ENCODE peak calls at places on chromosomes 11 and 22, in ten cellular contexts. R is SK-N-SH, B is A549, D is esophagus muscularis mucosa, X is ovary, A is tibial nerve, S is H1, M is stomach, N is K562, E is transverse colon. I is an unnamed sample.

GRCh38 chr11:7579226-7579825 is 65.5 kb downstream of the PPFIBP2 start:
- DNase-seq in R (no peak), B (no peak), D (no peak), X (no peak), A (no peak), S (no peak), M (no peak), N (no peak), E (no peak), I (no peak)

GRCh38 chr11:68380786-68381622 is 68.6 kb downstream of the LRP5 start:
- DNase-seq in R (no peak), B (peak; percentile 35), D (no peak), X (no peak), A (no peak), S (no peak), M (no peak), N (no peak), E (no peak), I (no peak)

GRCh38 chr11:68632802-68633201 is 51.5 kb upstream of the GAL start:
- DNase-seq in R (peak; percentile 58), B (peak; percentile 51), D (no peak), X (no peak), A (no peak), S (peak; percentile 68), M (peak; percentile 66), N (peak; percentile 64), E (peak; percentile 64), I (no peak)

GRCh38 chr11:109708184-109708583 is 286.2 kb downstream of the C11orf87 start:
- DNase-seq in R (no peak), B (no peak), D (no peak), X (no peak), A (no peak), S (no peak), M (no peak), N (no peak), E (no peak), I (no peak)

GRCh38 chr11:59556883-59557205 is 45.5 kb downstream of the OR4D9 start:
- DNase-seq in R (peak; percentile 20), B (no peak), D (no peak), X (no peak), A (no peak), S (no peak), M (no peak), N (no peak), E (no peak), I (no peak)

GRCh38 chr11:122451911-122452310 is 203.6 kb upstream of the UBASH3B start:
- DNase-seq in R (no peak), B (no peak), D (no peak), X (no peak), A (no peak), S (no peak), M (no peak), N (no peak), E (no peak), I (no peak)

GRCh38 chr11:69453151-69453550 is 28.3 kb upstream of the LINC01488 start:
- DNase-seq in R (no peak), B (no peak), D (no peak), X (no peak), A (no peak), S (no peak), M (no peak), N (no peak), E (no peak), I (no peak)

GRCh38 chr11:34784318-34784841 is 131.8 kb downstream of the APIP start:
- DNase-seq in R (no peak), B (no peak), D (no peak), X (no peak), A (no peak), S (no peak), M (no peak), N (no peak), E (no peak), I (no peak)

GRCh38 chr11:130874396-130874795 is 41.9 kb downstream of the SNX19 start:
- DNase-seq in R (no peak), B (no peak), D (no peak), X (no peak), A (no peak), S (no peak), M (no peak), N (no peak), E (no peak), I (no peak)

GRCh38 chr11:7512525-7513209 is 1.1 kb upstream of the PPFIBP2 start:
- DNase-seq in R (no peak), B (no peak), D (peak; percentile 97), X (peak; percentile 73), A (peak; percentile 73), S (no peak), M (peak; percentile 79), N (peak; percentile 15), E (peak; percentile 80), I (peak; percentile 91)

GRCh38 chr11:6240139-6240538 is 1.2 kb downstream of the CNGA4 start:
- DNase-seq in R (no peak), B (no peak), D (no peak), X (no peak), A (no peak), S (no peak), M (no peak), N (no peak), E (no peak), I (no peak)

GRCh38 chr11:69027704-69028372 is 14.8 kb upstream of the MRGPRF start:
- DNase-seq in R (no peak), B (no peak), D (no peak), X (no peak), A (no peak), S (no peak), M (no peak), N (no peak), E (no peak), I (no peak)

GRCh38 chr11:94740975-94741707 is 27.0 kb upstream of the AMOTL1 start:
- DNase-seq in R (peak; percentile 82), B (peak; percentile 84), D (no peak), X (peak; percentile 54), A (peak; percentile 33), S (peak; percentile 62), M (no peak), N (peak; percentile 62), E (no peak), I (no peak)

GRCh38 chr22:39151329-39151975 is 1.0 kb downstream of the CBX7 start:
- DNase-seq in R (no peak), B (no peak), D (no peak), X (peak; percentile 56), A (no peak), S (no peak), M (no peak), N (no peak), E (no peak), I (peak; percentile 67)

GRCh38 chr11:73753938-73754337 is 6.9 kb downstream of the RAB6A start:
- DNase-seq in R (no peak), B (no peak), D (no peak), X (no peak), A (no peak), S (no peak), M (no peak), N (no peak), E (no peak), I (no peak)

GRCh38 chr11:116958246-116958645 is 120.8 kb upstream of the APOA1 start:
- DNase-seq in R (no peak), B (no peak), D (no peak), X (no peak), A (no peak), S (no peak), M (no peak), N (peak; percentile 25), E (no peak), I (no peak)
- H3K27ac ChIP-seq in R (no peak overlapping the region), B (no peak overlapping the region), D (no peak overlapping the region), X (no peak overlapping the region), A (peak overlapping the region; percentile 26), S (no peak overlapping the region), M (no peak overlapping the region), N (no peak overlapping the region), E (no peak overlapping the region), I (no peak overlapping the region)

GRCh38 chr22:28761449-28761755 is 11.1 kb upstream of the CCDC117 start:
- DNase-seq in R (no peak), B (no peak), D (no peak), X (no peak), A (no peak), S (no peak), M (no peak), N (no peak), E (no peak), I (no peak)
- TF ChIP-seq EP300 in R (no peak), B (no peak), D (no peak), X (no peak), A (no peak), S (no peak), M (no peak), N (no peak), E (no peak), I (no peak)

DNA sequence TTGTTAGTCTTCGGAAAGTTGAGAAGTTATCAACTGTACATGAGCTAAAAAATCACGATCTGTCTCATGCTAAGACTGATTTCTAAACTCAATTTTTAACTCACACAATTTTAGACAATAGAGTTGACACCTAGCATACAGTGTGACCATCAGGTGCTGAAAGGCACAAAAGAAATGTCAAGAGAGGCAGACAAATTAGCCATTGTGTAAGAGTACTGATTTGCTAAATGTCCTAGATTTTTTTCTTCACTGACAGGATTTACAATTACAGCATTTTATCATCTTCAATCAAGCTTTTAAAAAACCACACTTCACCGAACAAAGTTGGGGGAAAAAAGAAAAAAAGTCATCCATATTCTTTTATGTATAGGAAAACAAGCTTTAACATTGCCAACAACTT is 7.0 kb downstream of the LGR4 start:
- DNase-seq in R (no peak), B (no peak), D (no peak), X (no peak), A (no peak), S (no peak), M (no peak), N (no peak), E (no peak), I (no peak)
- H3K4me1 ChIP-seq in R (peaks cover 55% of the 10 kb centered on the region), B (peaks cover 80% of the 10 kb centered on the region), D (peaks cover 82% of the 10 kb centered on the region), X (peaks cover 10% of the 10 kb centered on the region), A (peaks cover 10% of the 10 kb centered on the region), S (no peaks in the 10 kb centered on the region), M (peaks cover 72% of the 10 kb centered on the region), N (peaks cover under 1% of the 10 kb centered on the region), E (no peaks in the 10 kb centered on the region), I (peaks cover 76% of the 10 kb centered on the region)

GRCh38 chr11:125272092-125272491 is 107.5 kb downstream of the PKNOX2 start:
- DNase-seq in R (no peak), B (no peak), D (no peak), X (no peak), A (no peak), S (no peak), M (no peak), N (no peak), E (no peak), I (no peak)

GRCh38 chr11:125273519-125274000 is 109.0 kb downstream of the PKNOX2 start:
- DNase-seq in R (no peak), B (no peak), D (no peak), X (no peak), A (no peak), S (no peak), M (no peak), N (peak; percentile 51), E (no peak), I (no peak)

GRCh38 chr11:125271436-125272064 is 107.0 kb downstream of the PKNOX2 start:
- DNase-seq in R (no peak), B (no peak), D (no peak), X (no peak), A (no peak), S (no peak), M (no peak), N (no peak), E (no peak), I (no peak)

GRCh38 chr11:125274309-125274708 is 109.8 kb downstream of the PKNOX2 start:
- DNase-seq in R (no peak), B (no peak), D (no peak), X (no peak), A (no peak), S (no peak), M (no peak), N (no peak), E (no peak), I (no peak)

GRCh38 chr11:125272822-125273221 is 108.3 kb downstream of the PKNOX2 start:
- DNase-seq in R (no peak), B (no peak), D (no peak), X (no peak), A (no peak), S (no peak), M (no peak), N (no peak), E (no peak), I (no peak)
- H3K27ac ChIP-seq in R (no peak overlapping the region), B (no peak overlapping the region), D (no peak overlapping the region), X (no peak overlapping the region), A (peak overlapping the region; percentile 56), S (no peak overlapping the region), M (no peak overlapping the region), N (no peak overlapping the region), E (no peak overlapping the region), I (no peak overlapping the region)